ENCODE peak calls at places on chromosomes 7 and 10, in four cellular contexts. V is stimulated activated CD4-positive, alpha-beta T cell treated with anti-CD3 and anti-CD28 coated beads, Interleukin-15, amount 100 ng/mL, for 1 hour; J is fibroblast of mammary gland; N is B cell. S is an unnamed sample.

GRCh38 chr7:69678794-69679103 is 80.5 kb downstream of the AUTS2 start:
- DNase-seq in V (no peak), N (no peak), J (no peak), S (no peak)

GRCh38 chr7:81004098-81004497 is 85.2 kb upstream of the SEMA3C start:
- DNase-seq in J (peak), N (no peak), V (no peak), S (no peak)

GRCh38 chr7:7524121-7524520 is 11.6 kb downstream of the COL28A1 start:
- DNase-seq in N (no peak), J (peak), V (no peak), S (no peak)

GRCh38 chr7:149248777-149249176 is 9.3 kb downstream of the ZNF212 start:
- DNase-seq in N (no peak), J (no peak), V (no peak), S (no peak)

GRCh38 chr7:22574756-22575517 is 74.9 kb upstream of the STEAP1B start:
- DNase-seq in N (no peak), J (peak), V (no peak), S (no peak)

GRCh38 chr7:18859331-18859730 is 258.1 kb downstream of the TWIST1 start:
- DNase-seq in V (no peak), N (no peak), J (peak), S (no peak)

GRCh38 chr7:1151653-1152425 is 8.2 kb downstream of the ZFAND2A start:
- DNase-seq in N (peak), V (no peak), J (no peak), S (no peak)

GRCh38 chr7:1809601-1810258 is 139.7 kb downstream of the ELFN1 start:
- DNase-seq in V (no peak), J (no peak), N (no peak), S (no peak)

GRCh38 chr10:14926722-14927416 is 27.0 kb downstream of the DCLRE1C start:
- DNase-seq in V (no peak), J (no peak), N (no peak), S (no peak)

GRCh38 chr7:40700653-40701475 is 566.1 kb downstream of the SUGCT start:
- DNase-seq in N (no peak), J (peak), V (no peak), S (no peak)

GRCh38 chr10:133327651-133328357 is 8.9 kb downstream of the CALY start:
- DNase-seq in J (peak), V (no peak), N (no peak), S (no peak)

GRCh38 chr10:5512881-5513698 is 11.7 kb upstream of the CALML3 start:
- DNase-seq in N (no peak), J (no peak), V (no peak), S (no peak)

GRCh38 chr10:129958686-129959543 is 5.2 kb downstream of the EBF3 start:
- DNase-seq in J (no peak), N (no peak), V (no peak), S (peak)

GRCh38 chr7:12893292-12893691 is 205.9 kb downstream of the ARL4A start:
- DNase-seq in N (no peak), J (no peak), V (no peak), S (no peak)

GRCh38 chr7:46157931-46158330 is 236.9 kb upstream of the IGFBP3 start:
- DNase-seq in N (no peak), J (no peak), V (no peak), S (no peak)

GRCh38 chr10:13904053-13904452 is 317.3 kb downstream of the PRPF18 start:
- DNase-seq in V (no peak), N (no peak), J (no peak), S (peak)

GRCh38 chr10:14478639-14479038 is 147.9 kb upstream of the FRMD4A start:
- DNase-seq in N (no peak), J (peak), V (no peak), S (peak)

GRCh38 chr10:17788646-17789045 is 20.5 kb upstream of the MRC1 start:
- DNase-seq in N (no peak), J (no peak), V (no peak), S (no peak)

GRCh38 chr7:112022128-112022527 is 184.1 kb downstream of the DOCK4 start:
- DNase-seq in J (no peak), N (no peak), V (no peak), S (no peak)

GRCh38 chr10:22148956-22149355 is 68.9 kb downstream of the EBLN1 start:
- DNase-seq in J (peak), V (no peak), N (no peak), S (no peak)

GRCh38 chr10:50927522-50928189 is 42.2 kb upstream of the A1CF start:
- DNase-seq in J (no peak), N (no peak), V (no peak), S (no peak)

S was measured in glutamatergic neuron.